ENCODE peak calls at places on chromosome 3, in nine cellular contexts. C is GM12891, T is vagina, J is tibial nerve, F is HCT116, G is IMR-90, L is transverse colon, R is NB4, I is ovary. P is an unnamed sample.

GRCh38 chr3:135197246-135197645 is 402.2 kb downstream of the EPHB1 start:
- DNase-seq in C (no peak), T (no peak), J (no peak), F (no peak), G (no peak), L (no peak), R (no peak), I (no peak), P (no peak)

GRCh38 chr3:29949131-29949530 is 657.3 kb upstream of the TGFBR2 start:
- DNase-seq in C (no peak), T (no peak), J (no peak), F (no peak), G (peak), L (no peak), R (no peak), I (no peak), P (no peak)

GRCh38 chr3:141797167-141797773 is 34.1 kb downstream of the GRK7 start:
- DNase-seq in C (peak), T (no peak), J (no peak), F (no peak), G (peak), L (peak), R (peak), I (peak), P (peak)

GRCh38 chr3:143236226-143236964 is 116.8 kb downstream of the CHST2 start:
- DNase-seq in C (no peak), T (peak), J (no peak), F (no peak), G (no peak), L (no peak), R (peak), I (no peak), P (no peak)

GRCh38 chr3:128481438-128481942 is 11.5 kb downstream of the GATA2 start:
- DNase-seq in C (no peak), T (no peak), J (no peak), F (no peak), G (no peak), L (no peak), R (no peak), I (no peak), P (peak)

GRCh38 chr3:111831840-111832239 is 27.2 kb upstream of the PHLDB2 start:
- DNase-seq in C (no peak), T (no peak), J (no peak), F (no peak), G (no peak), L (no peak), R (peak), I (no peak), P (no peak)

GRCh38 chr3:127005864-127006500 is 23.1 kb downstream of the PLXNA1 start:
- DNase-seq in C (no peak), T (no peak), J (no peak), F (no peak), G (peak), L (no peak), R (no peak), I (no peak), P (no peak)

GRCh38 chr3:39150803-39151631 is 2.4 kb downstream of the CSRNP1 start:
- DNase-seq in C (no peak), T (peak), J (peak), F (no peak), G (peak), L (peak), R (peak), I (peak), P (no peak)

GRCh38 chr3:123749716-123750115 is 134.4 kb downstream of the MYLK start:
- DNase-seq in C (no peak), T (no peak), J (no peak), F (no peak), G (peak), L (no peak), R (peak), I (no peak), P (no peak)

GRCh38 chr3:76554717-76555116 is 485.2 kb upstream of the ROBO2 start:
- DNase-seq in C (no peak), T (no peak), J (no peak), F (no peak), G (peak), L (no peak), R (no peak), I (no peak), P (no peak)

GRCh38 chr3:7876741-7877297 is 624.8 kb upstream of the LMCD1 start:
- DNase-seq in C (no peak), T (no peak), J (no peak), F (peak), G (no peak), L (no peak), R (no peak), I (no peak), P (no peak)

GRCh38 chr3:133211449-133211848 is 173.3 kb downstream of the TMEM108 start:
- DNase-seq in C (no peak), T (no peak), J (no peak), F (no peak), G (no peak), L (no peak), R (peak), I (no peak), P (no peak)

GRCh38 chr3:99868438-99868723 is 50.7 kb downstream of the CMSS1 start:
- DNase-seq in C (no peak), T (no peak), J (no peak), F (no peak), G (peak), L (no peak), R (peak), I (peak), P (no peak)

GRCh38 chr3:69084326-69084667 is 440 bp upstream of the ARL6IP5 start:
- DNase-seq in C (no peak), T (no peak), J (no peak), F (no peak), G (peak), L (no peak), R (no peak), I (no peak), P (no peak)

GRCh38 chr3:176954517-176954916 is 242.8 kb downstream of the TBL1XR1 start:
- DNase-seq in C (no peak), T (no peak), J (no peak), F (no peak), G (no peak), L (no peak), R (no peak), I (no peak), P (no peak)

GRCh38 chr3:195914648-195915473 is 6.5 kb upstream of the TNK2 start:
- DNase-seq in C (peak), T (peak), J (peak), F (peak), G (peak), L (peak), R (peak), I (peak), P (peak)

GRCh38 chr3:9901967-9902366 is 681 bp upstream of the IL17RE start:
- DNase-seq in C (no peak), T (no peak), J (no peak), F (no peak), G (no peak), L (no peak), R (peak), I (no peak), P (peak)

GRCh38 chr3:78737988-78738387 is 1029.8 kb downstream of the ROBO1 start:
- DNase-seq in C (no peak), T (no peak), J (no peak), F (no peak), G (no peak), L (no peak), R (no peak), I (no peak), P (no peak)

GRCh38 chr3:29382399-29382798 is 101.5 kb downstream of the RBMS3 start:
- DNase-seq in C (no peak), T (no peak), J (no peak), F (no peak), G (peak), L (no peak), R (no peak), I (no peak), P (no peak)

GRCh38 chr3:138348107-138348949 is at the start of gene MRAS:
- DNase-seq in C (peak), T (no peak), J (peak), F (peak), G (peak), L (peak), R (peak), I (peak), P (peak)

GRCh38 chr3:28850186-28850585 is 430.7 kb upstream of the RBMS3 start:
- DNase-seq in C (no peak), T (no peak), J (no peak), F (no peak), G (no peak), L (no peak), R (no peak), I (no peak), P (no peak)

GRCh38 chr3:146133436-146133835 is 27.5 kb downstream of the PLOD2 start:
- DNase-seq in C (no peak), T (no peak), J (no peak), F (no peak), G (peak), L (no peak), R (no peak), I (no peak), P (no peak)

GRCh38 chr3:150847433-150847832 is 57.8 kb downstream of the MINDY4B start:
- DNase-seq in C (no peak), T (no peak), J (no peak), F (no peak), G (no peak), L (no peak), R (no peak), I (no peak), P (no peak)

DNA sequence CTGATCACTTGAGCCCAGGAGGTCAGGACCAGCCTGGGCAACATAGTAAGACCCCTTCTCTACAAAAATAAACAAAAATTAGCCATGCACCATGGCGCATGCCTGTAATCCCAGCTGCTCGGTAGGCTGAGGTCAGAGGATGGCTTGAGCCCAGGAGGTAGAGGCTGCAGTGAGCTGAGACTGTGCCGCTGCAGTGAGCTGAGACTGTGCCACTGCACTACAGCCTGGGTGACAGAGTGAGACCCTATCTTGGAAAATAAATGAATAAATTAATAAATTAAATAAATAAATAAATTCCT is 10.8 kb downstream of the SHISA5 start:
- DNase-seq in C (no peak), T (no peak), J (no peak), F (no peak), G (no peak), L (no peak), R (no peak), I (no peak), P (no peak)
- TF ChIP-seq POLR2A in C (no peak), T (no peak), J (no peak), F (no peak), G (no peak), L (no peak), R (no peak), I (no peak), P (no peak)

GRCh38 chr3:182325213-182325941 is 467.9 kb upstream of the ATP11B start:
- DNase-seq in C (no peak), T (no peak), J (no peak), F (no peak), G (no peak), L (no peak), R (no peak), I (no peak), P (no peak)

GRCh38 chr3:182323126-182323727 is 470.1 kb upstream of the ATP11B start:
- DNase-seq in C (no peak), T (no peak), J (no peak), F (no peak), G (no peak), L (no peak), R (no peak), I (no peak), P (no peak)

GRCh38 chr3:182327196-182327681 is 466.1 kb upstream of the ATP11B start:
- DNase-seq in C (no peak), T (no peak), J (no peak), F (no peak), G (no peak), L (no peak), R (no peak), I (no peak), P (no peak)

GRCh38 chr3:182323898-182324297 is 469.4 kb upstream of the ATP11B start:
- DNase-seq in C (no peak), T (no peak), J (no peak), F (no peak), G (no peak), L (no peak), R (no peak), I (no peak), P (no peak)
- TF ChIP-seq POLR2A in C (no peak), T (no peak), J (no peak), F (no peak), G (no peak), L (no peak), R (no peak), I (no peak), P (no peak)

GRCh38 chr3:33658971-33659848 is 58.8 kb downstream of the CLASP2 start:
- DNase-seq in C (peak), T (no peak), J (peak), F (no peak), G (peak), L (peak), R (peak), I (peak), P (peak)
- TF ChIP-seq POLR2A in C (no peak), T (no peak), J (peak), F (no peak), G (no peak), L (peak), R (no peak), I (no peak), P (no peak)

GRCh38 chr3:169668957-169669681 is 5.6 kb upstream of the MECOM start:
- DNase-seq in C (no peak), T (no peak), J (peak), F (peak), G (peak), L (peak), R (peak), I (peak), P (peak)
- TF ChIP-seq POLR2A in C (no peak), T (no peak), J (no peak), F (no peak), G (no peak), L (no peak), R (no peak), I (no peak), P (no peak)

P was measured in spleen.